ENCODE peak calls at places on chromosomes 3 and 15, in six cellular contexts. One of them, this sample, is unnamed.

GRCh38 chr15:37138586-37138985 is 38.2 kb upstream of the MEIS2 start:
- DNase-seq in GM12878: no peak
- DNase-seq in HepG2: no peak
- DNase-seq in A549: no peak
- DNase-seq in endothelial cell of umbilical vein: no peak
- DNase-seq in K562: no peak
- DNase-seq in this sample: peak; percentile 10

GRCh38 chr3:39051649-39052557 is at the start of the genes SCN11A and WDR48:
- DNase-seq in GM12878: peak; percentile 68
- DNase-seq in HepG2: peak; percentile 92
- DNase-seq in A549: peak; percentile 87
- DNase-seq in endothelial cell of umbilical vein: peak; percentile 92
- DNase-seq in K562: peak; percentile 91
- DNase-seq in this sample: peak; percentile 93

GRCh38 chr15:29631076-29632070 is 190.9 kb downstream of the TJP1 start:
- DNase-seq in HepG2: no peak
- DNase-seq in K562: no peak
- DNase-seq in GM12878: no peak
- DNase-seq in A549: no peak
- DNase-seq in endothelial cell of umbilical vein: no peak
- DNase-seq in this sample: no peak

GRCh38 chr3:196537319-196537984 is 22.3 kb upstream of the SMCO1 start:
- DNase-seq in A549: no peak
- DNase-seq in HepG2: no peak
- DNase-seq in K562: peak; percentile 38
- DNase-seq in GM12878: no peak
- DNase-seq in endothelial cell of umbilical vein: no peak
- DNase-seq in this sample: peak; percentile 47

GRCh38 chr3:163422671-163423070 is 1655.6 kb downstream of the SI start:
- DNase-seq in HepG2: no peak
- DNase-seq in GM12878: no peak
- DNase-seq in endothelial cell of umbilical vein: no peak
- DNase-seq in A549: no peak
- DNase-seq in K562: no peak
- DNase-seq in this sample: no peak

GRCh38 chr3:125109541-125109925 is 53.7 kb upstream of the HEG1 start:
- DNase-seq in endothelial cell of umbilical vein: no peak
- DNase-seq in HepG2: no peak
- DNase-seq in GM12878: no peak
- DNase-seq in K562: no peak
- DNase-seq in A549: no peak
- DNase-seq in this sample: no peak

GRCh38 chr3:177498037-177498857 is 301.0 kb upstream of the TBL1XR1 start:
- DNase-seq in GM12878: no peak
- DNase-seq in endothelial cell of umbilical vein: peak; percentile 43
- DNase-seq in K562: no peak
- DNase-seq in A549: peak; percentile 10
- DNase-seq in HepG2: no peak
- DNase-seq in this sample: peak; percentile 10

GRCh38 chr3:75395601-75396315 is 268.4 kb upstream of the FRG2C start:
- DNase-seq in HepG2: no peak
- DNase-seq in A549: no peak
- DNase-seq in K562: no peak
- DNase-seq in endothelial cell of umbilical vein: no peak
- DNase-seq in GM12878: no peak
- DNase-seq in this sample: no peak

GRCh38 chr3:126886217-126886616 is 96.7 kb upstream of the PLXNA1 start:
- DNase-seq in A549: no peak
- DNase-seq in endothelial cell of umbilical vein: peak; percentile 69
- DNase-seq in GM12878: no peak
- DNase-seq in K562: peak; percentile 32
- DNase-seq in HepG2: no peak
- DNase-seq in this sample: no peak

GRCh38 chr3:128052831-128053419 is 688 bp downstream of the SEC61A1 start:
- DNase-seq in endothelial cell of umbilical vein: peak; percentile 41
- DNase-seq in GM12878: no peak
- DNase-seq in K562: no peak
- DNase-seq in HepG2: peak; percentile 46
- DNase-seq in A549: no peak
- DNase-seq in this sample: no peak

GRCh38 chr3:117019082-117019713 is 309.6 kb downstream of the TUSC7 start:
- DNase-seq in A549: peak; percentile 14
- DNase-seq in GM12878: no peak
- DNase-seq in endothelial cell of umbilical vein: peak; percentile 67
- DNase-seq in HepG2: peak; percentile 10
- DNase-seq in K562: no peak
- DNase-seq in this sample: peak; percentile 56

GRCh38 chr15:92714071-92714456 is 58.5 kb upstream of the FAM174B start:
- DNase-seq in HepG2: no peak
- DNase-seq in K562: no peak
- DNase-seq in GM12878: no peak
- DNase-seq in endothelial cell of umbilical vein: peak; percentile 57
- DNase-seq in A549: peak; percentile 35
- DNase-seq in this sample: peak; percentile 31

GRCh38 chr3:106249159-106249558 is 380.3 kb upstream of the CBLB start:
- DNase-seq in HepG2: no peak
- DNase-seq in A549: no peak
- DNase-seq in GM12878: no peak
- DNase-seq in endothelial cell of umbilical vein: no peak
- DNase-seq in K562: no peak
- DNase-seq in this sample: no peak

GRCh38 chr3:183033746-183034145 is 53.4 kb upstream of the DCUN1D1 start:
- DNase-seq in K562: no peak
- DNase-seq in HepG2: no peak
- DNase-seq in endothelial cell of umbilical vein: no peak
- DNase-seq in GM12878: no peak
- DNase-seq in A549: no peak
- DNase-seq in this sample: no peak

GRCh38 chr3:73018298-73018697 is 21.7 kb downstream of the PPP4R2 start:
- DNase-seq in A549: no peak
- DNase-seq in K562: no peak
- DNase-seq in HepG2: no peak
- DNase-seq in GM12878: no peak
- DNase-seq in endothelial cell of umbilical vein: no peak
- DNase-seq in this sample: no peak

GRCh38 chr15:40044717-40045571 is 6.0 kb upstream of the SRP14 start:
- DNase-seq in K562: peak; percentile 87
- DNase-seq in A549: peak; percentile 84
- DNase-seq in GM12878: no peak
- DNase-seq in HepG2: peak; percentile 56
- DNase-seq in endothelial cell of umbilical vein: peak; percentile 83
- DNase-seq in this sample: peak; percentile 88

GRCh38 chr15:40045572-40046217 is 6.7 kb upstream of the SRP14 start:
- DNase-seq in HepG2: no peak
- DNase-seq in K562: no peak
- DNase-seq in GM12878: no peak
- DNase-seq in A549: no peak
- DNase-seq in endothelial cell of umbilical vein: no peak
- DNase-seq in this sample: no peak

GRCh38 chr15:40048155-40048792 is 9.3 kb upstream of the SRP14 start:
- DNase-seq in K562: no peak
- DNase-seq in A549: no peak
- DNase-seq in GM12878: no peak
- DNase-seq in endothelial cell of umbilical vein: peak; percentile 38
- DNase-seq in HepG2: no peak
- DNase-seq in this sample: peak; percentile 77

GRCh38 chr15:40047413-40048154 is 8.6 kb upstream of the SRP14 start:
- DNase-seq in endothelial cell of umbilical vein: peak; percentile 70
- DNase-seq in HepG2: no peak
- DNase-seq in A549: no peak
- DNase-seq in K562: no peak
- DNase-seq in GM12878: peak; percentile 86
- DNase-seq in this sample: peak; percentile 91

GRCh38 chr15:40046721-40047412 is 7.9 kb upstream of the SRP14 start:
- DNase-seq in K562: no peak
- DNase-seq in endothelial cell of umbilical vein: peak; percentile 76
- DNase-seq in A549: peak; percentile 30
- DNase-seq in GM12878: no peak
- DNase-seq in HepG2: no peak
- DNase-seq in this sample: no peak
- TF ChIP-seq MYC in K562: no peak
- TF ChIP-seq MYC in endothelial cell of umbilical vein: no peak
- TF ChIP-seq MYC in A549: no peak
- TF ChIP-seq MYC in GM12878: no peak
- TF ChIP-seq MYC in HepG2: no peak
- TF ChIP-seq MYC in this sample: no peak

GRCh38 chr3:133360476-133360875 is 39.4 kb upstream of the BFSP2 start:
- DNase-seq in K562: no peak
- DNase-seq in endothelial cell of umbilical vein: no peak
- DNase-seq in HepG2: no peak
- DNase-seq in GM12878: no peak
- DNase-seq in A549: no peak
- DNase-seq in this sample: no peak

GRCh38 chr3:133364704-133365103 is 35.2 kb upstream of the BFSP2 start:
- DNase-seq in GM12878: no peak
- DNase-seq in HepG2: no peak
- DNase-seq in endothelial cell of umbilical vein: no peak
- DNase-seq in A549: no peak
- DNase-seq in K562: no peak
- DNase-seq in this sample: no peak

GRCh38 chr3:133361011-133361410 is 38.8 kb upstream of the BFSP2 start:
- DNase-seq in HepG2: no peak
- DNase-seq in GM12878: no peak
- DNase-seq in K562: no peak
- DNase-seq in A549: no peak
- DNase-seq in endothelial cell of umbilical vein: no peak
- DNase-seq in this sample: no peak

GRCh38 chr3:133361435-133361834 is 38.4 kb upstream of the BFSP2 start:
- DNase-seq in HepG2: no peak
- DNase-seq in A549: no peak
- DNase-seq in endothelial cell of umbilical vein: no peak
- DNase-seq in K562: no peak
- DNase-seq in GM12878: no peak
- DNase-seq in this sample: no peak

DNA sequence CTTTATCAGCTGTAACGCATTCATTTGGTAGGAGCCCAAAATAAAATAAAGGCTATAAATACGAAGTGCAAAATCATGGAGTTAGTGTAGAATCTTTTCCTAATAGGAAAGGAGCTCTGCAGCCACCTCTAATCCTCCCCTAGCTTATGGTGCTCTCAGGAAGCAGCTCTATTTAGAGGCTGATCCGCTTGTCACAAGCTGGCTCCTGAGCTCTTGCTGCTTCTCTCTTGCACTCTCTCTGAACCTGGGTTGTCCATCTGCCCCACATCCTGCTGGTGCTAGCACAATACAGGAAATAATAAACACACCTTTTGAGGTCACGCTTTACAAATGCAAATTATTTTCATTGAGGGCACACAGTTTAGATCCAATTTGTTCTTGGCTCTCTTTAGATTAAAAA is 37.3 kb upstream of the BFSP2 start:
- DNase-seq in endothelial cell of umbilical vein: no peak
- DNase-seq in HepG2: no peak
- DNase-seq in A549: no peak
- DNase-seq in GM12878: no peak
- DNase-seq in K562: no peak
- DNase-seq in this sample: no peak
- TF ChIP-seq MYC in endothelial cell of umbilical vein: no peak
- TF ChIP-seq MYC in HepG2: no peak
- TF ChIP-seq MYC in A549: no peak
- TF ChIP-seq MYC in GM12878: no peak
- TF ChIP-seq MYC in K562: no peak
- TF ChIP-seq MYC in this sample: no peak

DNA sequence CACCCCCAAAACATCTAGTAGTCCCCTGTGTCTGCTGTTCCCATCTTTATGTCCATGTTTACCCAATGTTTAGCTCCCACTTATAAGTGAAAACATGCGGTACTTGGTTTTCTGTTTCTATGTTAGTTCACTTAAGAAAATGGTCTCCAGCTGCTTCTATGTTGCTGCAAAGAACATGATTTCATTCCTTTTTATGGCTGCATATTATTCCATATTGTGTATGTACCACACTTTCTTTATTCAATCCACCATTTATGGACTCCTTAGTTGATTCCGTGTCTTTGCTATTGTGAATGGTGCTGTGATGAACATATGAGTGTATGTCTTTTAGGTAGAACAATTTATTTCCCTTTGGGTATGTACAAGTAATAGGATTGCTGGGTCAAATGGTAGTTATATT is 51.2 kb downstream of the GRK7 start:
- DNase-seq in A549: no peak
- DNase-seq in endothelial cell of umbilical vein: no peak
- DNase-seq in HepG2: no peak
- DNase-seq in GM12878: no peak
- DNase-seq in K562: no peak
- DNase-seq in this sample: no peak
- TF ChIP-seq MYC in A549: no peak
- TF ChIP-seq MYC in endothelial cell of umbilical vein: no peak
- TF ChIP-seq MYC in HepG2: no peak
- TF ChIP-seq MYC in GM12878: no peak
- TF ChIP-seq MYC in K562: no peak
- TF ChIP-seq MYC in this sample: no peak

DNA sequence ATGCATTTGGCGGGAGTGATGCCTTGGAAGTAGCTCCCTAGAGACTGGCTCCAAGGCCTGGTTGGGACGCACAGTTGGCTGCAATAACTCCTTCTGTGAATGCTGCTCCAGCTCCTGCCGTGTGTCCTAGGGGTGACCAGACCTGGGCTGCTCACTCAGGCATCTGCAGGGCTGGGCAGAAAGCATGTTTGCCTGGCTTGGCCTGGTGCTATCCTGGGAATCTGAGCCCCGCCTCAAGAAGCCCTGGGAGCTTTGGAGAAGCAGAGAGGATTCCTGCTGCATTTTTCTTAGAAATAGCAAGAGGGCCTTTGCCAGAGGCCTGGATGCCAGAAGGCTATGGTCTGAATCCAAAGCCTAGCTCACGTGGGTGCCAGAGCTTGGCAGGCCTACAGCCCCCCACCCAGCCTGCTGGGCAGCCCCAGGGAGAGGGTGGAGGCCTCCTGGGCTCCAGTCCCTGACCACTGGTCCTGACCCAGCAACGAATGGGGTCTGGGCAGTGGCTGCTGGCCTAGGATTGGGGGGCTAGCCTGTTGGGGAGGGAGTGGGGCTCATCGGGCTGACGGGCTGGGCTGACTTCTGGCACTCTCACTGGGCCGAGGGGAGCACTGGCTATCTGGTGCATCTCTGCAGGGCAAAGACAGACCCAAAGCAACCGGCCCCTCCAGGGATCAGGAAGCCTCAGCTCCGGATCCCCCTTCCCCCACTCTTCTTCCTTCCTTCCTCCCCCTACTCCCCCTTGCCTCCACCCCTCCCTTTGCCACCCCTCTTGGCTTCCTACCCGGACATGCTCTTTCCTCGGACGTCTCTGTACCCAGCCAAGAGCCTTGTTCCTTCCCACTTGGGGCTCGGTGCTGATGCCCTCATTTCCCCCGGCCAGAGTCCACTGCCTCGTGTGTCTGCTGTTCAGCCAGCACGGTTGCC is 10.5 kb downstream of the SEMA3F start:
- DNase-seq in HepG2: no peak
- DNase-seq in GM12878: no peak
- DNase-seq in A549: no peak
- DNase-seq in K562: no peak
- DNase-seq in endothelial cell of umbilical vein: peak; percentile 60
- DNase-seq in this sample: no peak
- TF ChIP-seq MYC in HepG2: no peak
- TF ChIP-seq MYC in GM12878: no peak
- TF ChIP-seq MYC in A549: no peak
- TF ChIP-seq MYC in K562: no peak
- TF ChIP-seq MYC in endothelial cell of umbilical vein: peak; percentile 7
- TF ChIP-seq MYC in this sample: no peak

This sample was measured in NB4.